ENCODE peak calls at places on chromosome 9, in six cellular contexts. Q is IMR-90, O is H9, V is neuronal stem cell, C is mesenchymal stem cell, S is H1. F is an unnamed sample.

GRCh38 chr9:88280816-88281382 is 107.3 kb upstream of the SPIN1 start:
- DNase-seq in C (peak; percentile 39), V (peak; percentile 11), Q (peak; percentile 76), O (peak; percentile 67), S (peak; percentile 52), F (no peak)

GRCh38 chr9:130824616-130825015 is 10.4 kb upstream of the ABL1 start:
- DNase-seq in S (no peak), Q (no peak), O (no peak), V (no peak), C (no peak), F (no peak)

GRCh38 chr9:133238272-133238850 is 29.3 kb upstream of the OBP2B start:
- DNase-seq in S (peak; percentile 98), C (peak; percentile 58), Q (no peak), V (peak; percentile 67), O (peak; percentile 99), F (no peak)

GRCh38 chr9:99430301-99430700 is 208.2 kb downstream of the SEC61B start:
- DNase-seq in Q (peak; percentile 90), V (no peak), S (no peak), O (no peak), C (peak; percentile 95), F (peak; percentile 33)

GRCh38 chr9:92140074-92140753 is 25.0 kb upstream of the SPTLC1 start:
- DNase-seq in S (peak; percentile 97), C (peak; percentile 76), O (peak; percentile 94), V (peak; percentile 76), Q (peak; percentile 65), F (peak; percentile 76)

GRCh38 chr9:27528886-27529315 is 713 bp downstream of the MOB3B start:
- DNase-seq in Q (no peak), O (peak; percentile 59), C (peak; percentile 67), S (peak; percentile 74), V (peak; percentile 61), F (peak; percentile 85)

GRCh38 chr9:81535542-81536241 is 153.7 kb downstream of the TLE1 start:
- DNase-seq in C (peak; percentile 93), Q (peak; percentile 83), O (no peak), V (peak; percentile 65), S (no peak), F (no peak)

GRCh38 chr9:133513214-133514088 is 11.3 kb downstream of the MYMK start:
- DNase-seq in S (no peak), Q (no peak), O (no peak), C (no peak), V (no peak), F (no peak)

GRCh38 chr9:74951725-74952151 is 974 bp downstream of the C9orf40 start:
- DNase-seq in Q (peak; percentile 12), O (peak; percentile 46), S (peak; percentile 68), V (peak; percentile 38), C (peak; percentile 58), F (peak; percentile 47)

GRCh38 chr9:130728721-130729120 is 35.1 kb downstream of the EXOSC2 start:
- DNase-seq in Q (peak; percentile 80), C (peak; percentile 46), O (no peak), V (no peak), S (no peak), F (no peak)

GRCh38 chr9:1875921-1876448 is 139.2 kb upstream of the SMARCA2 start:
- DNase-seq in C (no peak), Q (no peak), S (no peak), O (no peak), V (no peak), F (no peak)

GRCh38 chr9:114559830-114560520 is 27.6 kb upstream of the ATP6V1G1 start:
- DNase-seq in S (no peak), O (no peak), Q (no peak), V (no peak), C (no peak), F (peak; percentile 17)

GRCh38 chr9:7117676-7118561 is 360.1 kb downstream of the KDM4C start:
- DNase-seq in C (peak; percentile 51), O (no peak), Q (peak; percentile 58), V (no peak), S (no peak), F (peak; percentile 47)

GRCh38 chr9:134496413-134497282 is 145.0 kb upstream of the COL5A1 start:
- DNase-seq in S (no peak), C (peak; percentile 36), V (no peak), Q (peak; percentile 74), O (no peak), F (no peak)

DNA sequence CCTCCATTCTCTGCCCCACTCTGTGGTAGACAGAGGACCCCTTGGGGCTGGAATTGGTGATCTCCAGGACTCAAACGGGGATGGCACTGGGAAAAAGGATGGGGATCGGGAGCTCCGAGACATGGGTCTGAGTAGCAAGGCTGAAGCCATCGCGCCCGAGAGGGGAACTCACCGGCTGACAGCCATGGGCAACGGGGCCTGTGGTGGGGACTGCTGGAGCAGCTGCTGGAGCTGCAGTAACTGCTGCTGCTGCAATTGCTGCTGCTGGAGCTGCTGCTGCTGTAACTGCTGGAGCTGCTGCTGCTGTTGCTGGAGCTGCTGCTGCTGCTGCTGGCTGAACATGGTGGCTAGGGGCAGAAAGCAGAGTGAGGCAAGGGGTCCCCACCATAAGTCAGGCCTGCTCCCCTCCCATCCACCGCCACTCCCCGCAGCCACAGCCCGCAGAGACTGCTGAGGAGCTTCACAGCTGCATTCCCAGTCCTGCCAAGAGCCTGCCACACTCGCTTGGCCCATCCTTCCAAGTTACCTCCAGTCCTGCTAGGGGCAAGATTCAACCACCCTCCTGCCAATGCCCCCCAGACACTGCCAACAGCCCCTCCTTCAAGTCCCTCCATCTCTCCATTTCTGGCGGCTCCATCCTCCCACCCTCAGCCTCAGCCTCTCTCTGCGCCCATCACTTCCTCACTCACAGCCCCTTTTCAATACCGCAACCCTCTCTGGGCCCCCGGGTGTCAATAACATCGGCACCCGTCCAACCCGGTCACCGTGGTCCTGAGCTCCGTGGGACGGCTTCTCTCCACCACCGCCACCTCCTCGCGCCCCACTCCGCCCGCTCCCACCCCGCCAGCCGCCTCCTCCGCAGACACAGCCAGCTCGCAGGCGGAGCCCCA is 611 bp downstream of the CIZ1 start:
- DNase-seq in Q (no peak), C (peak; percentile 29), S (peak; percentile 51), O (no peak), V (no peak), F (no peak)
- H2AK5ac ChIP-seq in Q (peak overlapping the region; percentile 86), C (no peak overlapping the region), S (no peak overlapping the region), O (no peak overlapping the region), V (peak overlapping the region; percentile 89), F (peak overlapping the region; percentile 90)

DNA sequence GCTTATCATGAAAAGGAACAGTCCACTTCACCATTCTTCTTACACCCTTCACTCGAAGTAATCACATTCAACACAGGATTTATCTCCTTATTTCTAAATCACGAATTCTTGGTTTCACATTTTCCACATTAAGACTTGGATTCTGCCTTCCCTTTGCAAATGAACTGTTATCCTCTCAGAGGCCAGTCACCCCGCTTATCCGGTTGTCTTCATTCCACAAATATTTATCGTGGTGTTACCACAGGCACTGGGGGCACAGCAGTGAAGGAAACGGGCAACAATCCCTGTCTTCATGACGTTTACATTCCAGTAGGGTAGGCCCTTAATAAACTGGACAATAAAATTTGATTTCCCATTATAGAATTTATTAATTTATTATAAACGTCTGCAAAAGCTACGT is 284.2 kb downstream of the DENND1A start:
- DNase-seq in S (no peak), V (no peak), O (no peak), C (no peak), Q (no peak), F (no peak)
- H3K14ac ChIP-seq in S (no peak overlapping the region), V (no peak overlapping the region), O (no peak overlapping the region), C (no peak overlapping the region), Q (no peak overlapping the region), F (no peak overlapping the region)

GRCh38 chr9:104794070-104794469 is 30.1 kb downstream of the NIPSNAP3B start:
- DNase-seq in S (peak; percentile 22), Q (no peak), O (no peak), C (no peak), V (no peak), F (no peak)
- H2AK5ac ChIP-seq in S (no peak overlapping the region), Q (no peak overlapping the region), O (no peak overlapping the region), C (no peak overlapping the region), V (no peak overlapping the region), F (no peak overlapping the region)

DNA sequence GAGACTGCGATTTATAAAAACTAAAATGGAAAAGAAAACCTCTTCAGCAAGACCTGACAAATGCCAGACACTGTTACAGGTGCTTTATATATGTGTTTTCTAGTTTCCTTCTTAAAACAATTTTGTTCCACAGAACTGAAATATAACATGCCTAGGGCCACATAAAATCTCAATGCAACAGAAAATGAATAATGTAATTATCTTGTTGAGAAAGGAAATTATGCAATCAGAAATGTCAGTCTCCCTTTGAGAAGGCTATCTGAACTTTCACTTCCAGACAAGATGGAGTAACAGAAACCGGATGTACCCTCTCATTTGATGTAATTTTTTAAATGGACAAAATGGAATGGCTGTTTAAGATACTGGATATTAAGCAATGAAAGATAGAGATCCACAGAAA is 79.2 kb downstream of the AGTPBP1 start:
- DNase-seq in Q (no peak), C (no peak), O (no peak), V (no peak), S (no peak), F (no peak)
- H3K14ac ChIP-seq in Q (no peak overlapping the region), C (no peak overlapping the region), O (no peak overlapping the region), V (no peak overlapping the region), S (no peak overlapping the region), F (no peak overlapping the region)

GRCh38 chr9:136572596-136573313 is 26.9 kb upstream of the NOTCH1 start:
- DNase-seq in O (peak; percentile 56), S (no peak), V (no peak), Q (no peak), C (no peak), F (no peak)

GRCh38 chr9:136570191-136570845 is 24.5 kb upstream of the NOTCH1 start:
- DNase-seq in V (no peak), O (no peak), S (no peak), Q (no peak), C (no peak), F (no peak)

GRCh38 chr9:136572003-136572595 is 26.3 kb upstream of the NOTCH1 start:
- DNase-seq in C (peak; percentile 72), O (peak; percentile 97), Q (peak; percentile 77), V (peak; percentile 97), S (peak; percentile 88), F (no peak)

GRCh38 chr9:136570916-136571315 is 25.1 kb upstream of the NOTCH1 start:
- DNase-seq in Q (no peak), S (no peak), V (no peak), C (no peak), O (no peak), F (no peak)

GRCh38 chr9:136571525-136571924 is 25.7 kb upstream of the NOTCH1 start:
- DNase-seq in S (no peak), O (no peak), Q (no peak), V (no peak), C (no peak), F (no peak)
- H2AK5ac ChIP-seq in S (peak overlapping the region; percentile 88), O (no peak overlapping the region), Q (peak overlapping the region; percentile 41), V (peak overlapping the region; percentile 99), C (peak overlapping the region; percentile 95), F (peak overlapping the region; percentile 60)

GRCh38 chr9:85215936-85216335 is 525.8 kb downstream of the AGTPBP1 start:
- DNase-seq in C (no peak), S (no peak), O (no peak), Q (no peak), V (no peak), F (no peak)
- H3K14ac ChIP-seq in C (no peak overlapping the region), S (no peak overlapping the region), O (no peak overlapping the region), Q (no peak overlapping the region), V (no peak overlapping the region), F (no peak overlapping the region)

GRCh38 chr9:97405551-97405950 is 6.3 kb upstream of the TDRD7 start:
- DNase-seq in Q (no peak), V (no peak), O (no peak), C (no peak), S (no peak), F (no peak)
- H2AK5ac ChIP-seq in Q (no peak overlapping the region), V (no peak overlapping the region), O (no peak overlapping the region), C (no peak overlapping the region), S (no peak overlapping the region), F (no peak overlapping the region)

GRCh38 chr9:86354048-86354881 is at the start of gene TUT7:
- DNase-seq in V (peak; percentile 96), S (peak; percentile 99), Q (peak; percentile 93), C (peak; percentile 97), O (peak; percentile 97), F (peak; percentile 97)
- H3K14ac ChIP-seq in V (no peak within 1 kb of the TSS), S (no peak within 1 kb of the TSS), Q (peak within 1 kb of the TSS; percentile 79), C (peak within 1 kb of the TSS; percentile 94), O (peak within 1 kb of the TSS; percentile 66), F (peak within 1 kb of the TSS; percentile 96)

F was measured in trophoblast cell.